ENCODE peak calls at places on chromosomes 13 and 19, in eight cellular contexts. One of them, this sample, is unnamed.

GRCh38 chr13:106573279-106573831 is 5.4 kb upstream of the ARGLU1 start:
- DNase-seq in heart right ventricle: no peak
- DNase-seq in lower leg skin: peak
- DNase-seq in psoas muscle: peak
- DNase-seq in activated CD8-positive, alpha-beta T cell treated with anti-CD3 and anti-CD28 coated beads for 36 hours: no peak
- DNase-seq in HL-60: no peak
- DNase-seq in CD8-positive, alpha-beta T cell: no peak
- DNase-seq in Peyer's patch: no peak
- DNase-seq in this sample: no peak

GRCh38 chr13:103694471-103694870 is 628.3 kb upstream of the SLC10A2 start:
- DNase-seq in heart right ventricle: no peak
- DNase-seq in lower leg skin: no peak
- DNase-seq in psoas muscle: no peak
- DNase-seq in activated CD8-positive, alpha-beta T cell treated with anti-CD3 and anti-CD28 coated beads for 36 hours: no peak
- DNase-seq in HL-60: no peak
- DNase-seq in CD8-positive, alpha-beta T cell: no peak
- DNase-seq in Peyer's patch: no peak
- DNase-seq in this sample: no peak

GRCh38 chr19:38155453-38155852 is 68.6 kb downstream of the DPF1 start:
- DNase-seq in heart right ventricle: no peak
- DNase-seq in lower leg skin: no peak
- DNase-seq in psoas muscle: no peak
- DNase-seq in activated CD8-positive, alpha-beta T cell treated with anti-CD3 and anti-CD28 coated beads for 36 hours: no peak
- DNase-seq in HL-60: no peak
- DNase-seq in CD8-positive, alpha-beta T cell: no peak
- DNase-seq in Peyer's patch: no peak
- DNase-seq in this sample: no peak

GRCh38 chr13:100314132-100314910 is 225.4 kb downstream of the PCCA start:
- DNase-seq in heart right ventricle: no peak
- DNase-seq in lower leg skin: no peak
- DNase-seq in psoas muscle: no peak
- DNase-seq in activated CD8-positive, alpha-beta T cell treated with anti-CD3 and anti-CD28 coated beads for 36 hours: no peak
- DNase-seq in HL-60: no peak
- DNase-seq in CD8-positive, alpha-beta T cell: no peak
- DNase-seq in Peyer's patch: no peak
- DNase-seq in this sample: no peak

GRCh38 chr13:23723463-23723862 is 153.3 kb downstream of the TNFRSF19 start:
- DNase-seq in heart right ventricle: no peak
- DNase-seq in lower leg skin: no peak
- DNase-seq in psoas muscle: no peak
- DNase-seq in activated CD8-positive, alpha-beta T cell treated with anti-CD3 and anti-CD28 coated beads for 36 hours: no peak
- DNase-seq in HL-60: no peak
- DNase-seq in CD8-positive, alpha-beta T cell: no peak
- DNase-seq in Peyer's patch: no peak
- DNase-seq in this sample: no peak

GRCh38 chr19:21765151-21765550 is 2.2 kb downstream of the ZNF100 start:
- DNase-seq in heart right ventricle: no peak
- DNase-seq in lower leg skin: no peak
- DNase-seq in psoas muscle: no peak
- DNase-seq in activated CD8-positive, alpha-beta T cell treated with anti-CD3 and anti-CD28 coated beads for 36 hours: peak
- DNase-seq in HL-60: no peak
- DNase-seq in CD8-positive, alpha-beta T cell: no peak
- DNase-seq in Peyer's patch: no peak
- DNase-seq in this sample: no peak

GRCh38 chr13:40082644-40083043 is 427.2 kb downstream of the COG6 start:
- DNase-seq in heart right ventricle: no peak
- DNase-seq in lower leg skin: no peak
- DNase-seq in psoas muscle: no peak
- DNase-seq in activated CD8-positive, alpha-beta T cell treated with anti-CD3 and anti-CD28 coated beads for 36 hours: no peak
- DNase-seq in HL-60: no peak
- DNase-seq in CD8-positive, alpha-beta T cell: no peak
- DNase-seq in Peyer's patch: no peak
- DNase-seq in this sample: no peak

GRCh38 chr19:10835089-10835753 is 791 bp downstream of the TMED1 start:
- DNase-seq in heart right ventricle: no peak
- DNase-seq in lower leg skin: no peak
- DNase-seq in psoas muscle: peak
- DNase-seq in activated CD8-positive, alpha-beta T cell treated with anti-CD3 and anti-CD28 coated beads for 36 hours: no peak
- DNase-seq in HL-60: no peak
- DNase-seq in CD8-positive, alpha-beta T cell: no peak
- DNase-seq in Peyer's patch: no peak
- DNase-seq in this sample: peak

GRCh38 chr19:17337675-17338439 is 504 bp downstream of the GTPBP3 start:
- DNase-seq in heart right ventricle: no peak
- DNase-seq in lower leg skin: no peak
- DNase-seq in psoas muscle: no peak
- DNase-seq in activated CD8-positive, alpha-beta T cell treated with anti-CD3 and anti-CD28 coated beads for 36 hours: peak
- DNase-seq in HL-60: peak
- DNase-seq in CD8-positive, alpha-beta T cell: peak
- DNase-seq in Peyer's patch: no peak
- DNase-seq in this sample: no peak

GRCh38 chr19:46896076-46896794 is 35.4 kb downstream of the ARHGAP35 start:
- DNase-seq in heart right ventricle: no peak
- DNase-seq in lower leg skin: no peak
- DNase-seq in psoas muscle: no peak
- DNase-seq in activated CD8-positive, alpha-beta T cell treated with anti-CD3 and anti-CD28 coated beads for 36 hours: no peak
- DNase-seq in HL-60: no peak
- DNase-seq in CD8-positive, alpha-beta T cell: no peak
- DNase-seq in Peyer's patch: no peak
- DNase-seq in this sample: no peak

GRCh38 chr13:105063676-105064075 is 1471.8 kb downstream of the EFNB2 start:
- DNase-seq in heart right ventricle: no peak
- DNase-seq in lower leg skin: no peak
- DNase-seq in psoas muscle: no peak
- DNase-seq in activated CD8-positive, alpha-beta T cell treated with anti-CD3 and anti-CD28 coated beads for 36 hours: no peak
- DNase-seq in HL-60: no peak
- DNase-seq in CD8-positive, alpha-beta T cell: no peak
- DNase-seq in Peyer's patch: no peak
- DNase-seq in this sample: no peak

GRCh38 chr13:48346583-48346982 is 43.0 kb downstream of the RB1 start:
- DNase-seq in heart right ventricle: no peak
- DNase-seq in lower leg skin: no peak
- DNase-seq in psoas muscle: no peak
- DNase-seq in activated CD8-positive, alpha-beta T cell treated with anti-CD3 and anti-CD28 coated beads for 36 hours: no peak
- DNase-seq in HL-60: no peak
- DNase-seq in CD8-positive, alpha-beta T cell: no peak
- DNase-seq in Peyer's patch: no peak
- DNase-seq in this sample: no peak

GRCh38 chr19:13700621-13701020 is 63.7 kb upstream of the MRI1 start:
- DNase-seq in heart right ventricle: no peak
- DNase-seq in lower leg skin: no peak
- DNase-seq in psoas muscle: no peak
- DNase-seq in activated CD8-positive, alpha-beta T cell treated with anti-CD3 and anti-CD28 coated beads for 36 hours: no peak
- DNase-seq in HL-60: no peak
- DNase-seq in CD8-positive, alpha-beta T cell: no peak
- DNase-seq in Peyer's patch: no peak
- DNase-seq in this sample: no peak

GRCh38 chr13:75495938-75496337 is 14.0 kb upstream of the TBC1D4 start:
- DNase-seq in heart right ventricle: no peak
- DNase-seq in lower leg skin: no peak
- DNase-seq in psoas muscle: no peak
- DNase-seq in activated CD8-positive, alpha-beta T cell treated with anti-CD3 and anti-CD28 coated beads for 36 hours: no peak
- DNase-seq in HL-60: no peak
- DNase-seq in CD8-positive, alpha-beta T cell: no peak
- DNase-seq in Peyer's patch: no peak
- DNase-seq in this sample: no peak

GRCh38 chr13:72788831-72789230 is 6.9 kb downstream of the PIBF1 start:
- DNase-seq in heart right ventricle: no peak
- DNase-seq in lower leg skin: no peak
- DNase-seq in psoas muscle: no peak
- DNase-seq in activated CD8-positive, alpha-beta T cell treated with anti-CD3 and anti-CD28 coated beads for 36 hours: no peak
- DNase-seq in HL-60: peak
- DNase-seq in CD8-positive, alpha-beta T cell: no peak
- DNase-seq in Peyer's patch: no peak
- DNase-seq in this sample: no peak

GRCh38 chr13:60411983-60412382 is 15.0 kb downstream of the TDRD3 start:
- DNase-seq in heart right ventricle: no peak
- DNase-seq in lower leg skin: no peak
- DNase-seq in psoas muscle: no peak
- DNase-seq in activated CD8-positive, alpha-beta T cell treated with anti-CD3 and anti-CD28 coated beads for 36 hours: no peak
- DNase-seq in HL-60: no peak
- DNase-seq in CD8-positive, alpha-beta T cell: no peak
- DNase-seq in Peyer's patch: no peak
- DNase-seq in this sample: no peak

GRCh38 chr19:43612374-43612773 is 486 bp downstream of the SRRM5 start:
- DNase-seq in heart right ventricle: no peak
- DNase-seq in lower leg skin: no peak
- DNase-seq in psoas muscle: no peak
- DNase-seq in activated CD8-positive, alpha-beta T cell treated with anti-CD3 and anti-CD28 coated beads for 36 hours: no peak
- DNase-seq in HL-60: no peak
- DNase-seq in CD8-positive, alpha-beta T cell: no peak
- DNase-seq in Peyer's patch: no peak
- DNase-seq in this sample: no peak

DNA sequence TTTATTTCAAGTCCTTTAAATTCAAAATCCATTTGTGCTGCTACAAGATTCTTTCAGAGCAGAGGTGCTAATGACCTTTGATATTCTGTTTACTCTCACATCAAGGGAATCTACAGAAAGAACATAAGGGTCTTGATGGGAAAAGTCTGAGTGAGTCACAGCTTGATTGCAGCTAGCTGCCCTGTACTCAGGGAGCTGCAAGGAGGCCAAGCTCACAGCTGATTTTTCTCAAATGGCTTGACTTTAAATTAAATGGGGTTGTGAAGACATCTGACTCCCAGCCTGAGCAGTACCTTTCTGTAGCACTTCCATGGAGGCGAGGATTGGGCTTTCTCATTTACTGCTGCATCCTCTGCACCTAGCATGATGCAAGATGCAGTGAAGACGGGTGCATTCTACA is 62.5 kb downstream of the RAP2A start:
- DNase-seq in heart right ventricle: no peak
- DNase-seq in lower leg skin: no peak
- DNase-seq in psoas muscle: no peak
- DNase-seq in activated CD8-positive, alpha-beta T cell treated with anti-CD3 and anti-CD28 coated beads for 36 hours: no peak
- DNase-seq in HL-60: no peak
- DNase-seq in CD8-positive, alpha-beta T cell: no peak
- DNase-seq in Peyer's patch: no peak
- DNase-seq in this sample: no peak
- TF ChIP-seq CTCF in heart right ventricle: no peak
- TF ChIP-seq CTCF in lower leg skin: no peak
- TF ChIP-seq CTCF in psoas muscle: no peak
- TF ChIP-seq CTCF in activated CD8-positive, alpha-beta T cell treated with anti-CD3 and anti-CD28 coated beads for 36 hours: no peak
- TF ChIP-seq CTCF in HL-60: no peak
- TF ChIP-seq CTCF in CD8-positive, alpha-beta T cell: no peak
- TF ChIP-seq CTCF in Peyer's patch: no peak
- TF ChIP-seq CTCF in this sample: no peak

GRCh38 chr13:65638572-65639168 is 1591.5 kb downstream of the PCDH9 start:
- DNase-seq in heart right ventricle: no peak
- DNase-seq in lower leg skin: no peak
- DNase-seq in psoas muscle: no peak
- DNase-seq in activated CD8-positive, alpha-beta T cell treated with anti-CD3 and anti-CD28 coated beads for 36 hours: no peak
- DNase-seq in HL-60: peak
- DNase-seq in CD8-positive, alpha-beta T cell: no peak
- DNase-seq in Peyer's patch: no peak
- DNase-seq in this sample: no peak
- TF ChIP-seq CTCF in heart right ventricle: peak
- TF ChIP-seq CTCF in lower leg skin: no peak
- TF ChIP-seq CTCF in psoas muscle: peak
- TF ChIP-seq CTCF in activated CD8-positive, alpha-beta T cell treated with anti-CD3 and anti-CD28 coated beads for 36 hours: peak
- TF ChIP-seq CTCF in HL-60: peak
- TF ChIP-seq CTCF in CD8-positive, alpha-beta T cell: no peak
- TF ChIP-seq CTCF in Peyer's patch: no peak
- TF ChIP-seq CTCF in this sample: peak

GRCh38 chr19:45074744-45075143 is 1.5 kb downstream of the ZNF296 start:
- DNase-seq in heart right ventricle: no peak
- DNase-seq in lower leg skin: no peak
- DNase-seq in psoas muscle: no peak
- DNase-seq in activated CD8-positive, alpha-beta T cell treated with anti-CD3 and anti-CD28 coated beads for 36 hours: no peak
- DNase-seq in HL-60: no peak
- DNase-seq in CD8-positive, alpha-beta T cell: no peak
- DNase-seq in Peyer's patch: no peak
- DNase-seq in this sample: no peak

GRCh38 chr19:45070214-45070613 is 6.1 kb downstream of the ZNF296 start:
- DNase-seq in heart right ventricle: no peak
- DNase-seq in lower leg skin: no peak
- DNase-seq in psoas muscle: no peak
- DNase-seq in activated CD8-positive, alpha-beta T cell treated with anti-CD3 and anti-CD28 coated beads for 36 hours: no peak
- DNase-seq in HL-60: no peak
- DNase-seq in CD8-positive, alpha-beta T cell: no peak
- DNase-seq in Peyer's patch: no peak
- DNase-seq in this sample: no peak

GRCh38 chr19:45071545-45071938 is 4.7 kb downstream of the ZNF296 start:
- DNase-seq in heart right ventricle: no peak
- DNase-seq in lower leg skin: no peak
- DNase-seq in psoas muscle: no peak
- DNase-seq in activated CD8-positive, alpha-beta T cell treated with anti-CD3 and anti-CD28 coated beads for 36 hours: no peak
- DNase-seq in HL-60: no peak
- DNase-seq in CD8-positive, alpha-beta T cell: no peak
- DNase-seq in Peyer's patch: no peak
- DNase-seq in this sample: no peak

GRCh38 chr19:45070861-45071544 is 5.3 kb downstream of the ZNF296 start:
- DNase-seq in heart right ventricle: no peak
- DNase-seq in lower leg skin: no peak
- DNase-seq in psoas muscle: no peak
- DNase-seq in activated CD8-positive, alpha-beta T cell treated with anti-CD3 and anti-CD28 coated beads for 36 hours: no peak
- DNase-seq in HL-60: no peak
- DNase-seq in CD8-positive, alpha-beta T cell: no peak
- DNase-seq in Peyer's patch: no peak
- DNase-seq in this sample: no peak

GRCh38 chr19:45071969-45072790 is 4.1 kb downstream of the ZNF296 start:
- DNase-seq in heart right ventricle: no peak
- DNase-seq in lower leg skin: no peak
- DNase-seq in psoas muscle: no peak
- DNase-seq in activated CD8-positive, alpha-beta T cell treated with anti-CD3 and anti-CD28 coated beads for 36 hours: no peak
- DNase-seq in HL-60: no peak
- DNase-seq in CD8-positive, alpha-beta T cell: no peak
- DNase-seq in Peyer's patch: no peak
- DNase-seq in this sample: no peak
- TF ChIP-seq CTCF in heart right ventricle: no peak
- TF ChIP-seq CTCF in lower leg skin: no peak
- TF ChIP-seq CTCF in psoas muscle: no peak
- TF ChIP-seq CTCF in activated CD8-positive, alpha-beta T cell treated with anti-CD3 and anti-CD28 coated beads for 36 hours: no peak
- TF ChIP-seq CTCF in HL-60: no peak
- TF ChIP-seq CTCF in CD8-positive, alpha-beta T cell: no peak
- TF ChIP-seq CTCF in Peyer's patch: no peak
- TF ChIP-seq CTCF in this sample: no peak

DNA sequence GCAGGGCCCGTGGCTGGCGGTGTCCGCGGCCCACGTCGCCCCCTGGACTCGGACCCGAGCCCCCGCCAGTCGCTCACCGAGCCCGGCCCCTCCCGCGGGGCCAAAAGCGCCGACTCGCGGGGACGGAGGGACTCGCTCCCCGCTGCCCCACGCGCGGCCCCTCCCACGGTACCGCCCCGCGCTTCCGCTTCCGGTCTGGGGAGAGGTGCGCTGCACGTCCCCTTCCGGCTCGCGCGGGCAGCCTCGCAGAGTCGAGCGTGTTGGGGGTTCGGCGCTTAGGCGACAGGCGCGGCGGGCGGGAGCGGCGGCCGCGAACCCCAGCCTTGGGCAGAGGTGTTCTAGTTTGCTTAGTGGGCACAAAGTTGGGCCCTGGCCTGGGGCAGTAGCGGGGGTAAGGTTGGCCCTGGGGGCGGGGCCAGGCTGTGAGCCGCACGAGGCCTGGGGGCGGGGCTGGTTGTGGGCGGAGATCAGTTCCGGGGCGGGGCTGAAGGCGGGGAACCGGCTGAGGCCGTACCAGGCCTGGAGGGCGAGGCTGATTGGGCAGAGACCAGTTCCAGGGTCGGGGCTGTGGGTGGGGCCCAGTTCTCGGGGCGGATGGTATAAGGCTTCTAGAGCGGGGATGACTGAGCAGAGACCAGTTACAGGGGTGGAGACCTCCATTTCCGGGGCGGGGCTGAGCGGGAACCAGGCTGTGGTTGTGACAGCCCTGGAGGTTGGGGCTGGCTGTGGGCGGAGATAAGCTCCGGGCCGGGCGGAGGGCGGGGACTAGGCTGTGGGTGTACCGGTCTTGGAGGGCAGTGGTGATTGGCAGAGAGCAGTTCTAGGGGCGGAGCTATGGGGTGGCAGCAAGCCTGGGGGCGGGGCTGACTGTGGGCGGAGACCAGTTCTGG is at the start of the genes MBD3L1 and ZNF558:
- DNase-seq in heart right ventricle: peak
- DNase-seq in lower leg skin: peak
- DNase-seq in psoas muscle: peak
- DNase-seq in activated CD8-positive, alpha-beta T cell treated with anti-CD3 and anti-CD28 coated beads for 36 hours: peak
- DNase-seq in HL-60: peak
- DNase-seq in CD8-positive, alpha-beta T cell: peak
- DNase-seq in Peyer's patch: peak
- DNase-seq in this sample: peak
- TF ChIP-seq CTCF in heart right ventricle: peak
- TF ChIP-seq CTCF in lower leg skin: no peak
- TF ChIP-seq CTCF in psoas muscle: peak
- TF ChIP-seq CTCF in activated CD8-positive, alpha-beta T cell treated with anti-CD3 and anti-CD28 coated beads for 36 hours: no peak
- TF ChIP-seq CTCF in HL-60: no peak
- TF ChIP-seq CTCF in CD8-positive, alpha-beta T cell: no peak
- TF ChIP-seq CTCF in Peyer's patch: peak
- TF ChIP-seq CTCF in this sample: peak

This sample was measured in CD14-positive monocyte.